ENCODE peak calls at places on chromosomes 1 and 21, in five cellular contexts. S is A549, U is K562, X is HepG2, D is GM12878. C is an unnamed sample.

GRCh38 chr1:151915066-151915686 is 5.9 kb upstream of the THEM4 start:
- DNase-seq in X (no peak), D (no peak), U (no peak), S (no peak), C (no peak)

GRCh38 chr21:39634507-39634906 is 21.8 kb downstream of the B3GALT5 start:
- DNase-seq in D (no peak), U (no peak), X (no peak), S (no peak), C (no peak)

GRCh38 chr1:54081306-54082270 is 28.2 kb downstream of the TCEANC2 start:
- DNase-seq in D (peak), U (peak), S (peak), X (peak), C (peak)

GRCh38 chr1:9135145-9135836 is 6.4 kb upstream of the GPR157 start:
- DNase-seq in X (no peak), D (peak), U (no peak), S (no peak), C (no peak)

GRCh38 chr1:223846668-223847007 is 891 bp upstream of the TP53BP2 start:
- DNase-seq in U (no peak), S (no peak), X (peak), D (no peak), C (peak)

GRCh38 chr1:19220991-19221390 is 10.9 kb upstream of the UBR4 start:
- DNase-seq in U (no peak), X (no peak), D (no peak), S (no peak), C (no peak)

GRCh38 chr1:210294991-210295773 is 33.5 kb upstream of the HHAT start:
- DNase-seq in S (no peak), D (no peak), U (no peak), X (no peak), C (peak)

GRCh38 chr1:30372792-30373433 is 350.5 kb downstream of the MATN1 start:
- DNase-seq in D (no peak), S (no peak), U (no peak), X (no peak), C (no peak)

GRCh38 chr1:67556297-67556900 is 126.2 kb upstream of the SERBP1 start:
- DNase-seq in X (no peak), S (no peak), D (no peak), U (no peak), C (no peak)

DNA sequence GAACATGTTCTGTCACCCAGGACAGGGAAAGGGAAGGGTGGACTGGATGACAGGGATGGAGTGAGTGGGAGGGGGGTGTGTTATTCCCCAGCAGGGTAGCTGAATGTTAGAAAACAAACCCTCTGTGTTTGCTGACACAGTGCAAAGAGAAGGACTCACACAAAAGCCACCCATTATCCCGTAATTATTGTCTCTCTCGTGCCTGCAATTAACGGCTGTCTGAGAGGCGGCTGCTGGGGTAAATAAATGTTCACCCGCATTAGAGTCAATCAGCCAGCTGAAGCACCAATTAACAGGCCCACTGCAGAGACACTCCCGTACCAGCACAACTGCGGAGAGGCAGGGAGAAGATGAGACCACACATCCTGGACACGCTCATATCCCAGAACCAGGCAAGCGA is 19.6 kb downstream of the PLEKHA6 start:
- DNase-seq in U (no peak), D (no peak), S (no peak), X (no peak), C (no peak)
- TF ChIP-seq JUNB in U (no peak), D (no peak), S (no peak), X (no peak), C (no peak)

DNA sequence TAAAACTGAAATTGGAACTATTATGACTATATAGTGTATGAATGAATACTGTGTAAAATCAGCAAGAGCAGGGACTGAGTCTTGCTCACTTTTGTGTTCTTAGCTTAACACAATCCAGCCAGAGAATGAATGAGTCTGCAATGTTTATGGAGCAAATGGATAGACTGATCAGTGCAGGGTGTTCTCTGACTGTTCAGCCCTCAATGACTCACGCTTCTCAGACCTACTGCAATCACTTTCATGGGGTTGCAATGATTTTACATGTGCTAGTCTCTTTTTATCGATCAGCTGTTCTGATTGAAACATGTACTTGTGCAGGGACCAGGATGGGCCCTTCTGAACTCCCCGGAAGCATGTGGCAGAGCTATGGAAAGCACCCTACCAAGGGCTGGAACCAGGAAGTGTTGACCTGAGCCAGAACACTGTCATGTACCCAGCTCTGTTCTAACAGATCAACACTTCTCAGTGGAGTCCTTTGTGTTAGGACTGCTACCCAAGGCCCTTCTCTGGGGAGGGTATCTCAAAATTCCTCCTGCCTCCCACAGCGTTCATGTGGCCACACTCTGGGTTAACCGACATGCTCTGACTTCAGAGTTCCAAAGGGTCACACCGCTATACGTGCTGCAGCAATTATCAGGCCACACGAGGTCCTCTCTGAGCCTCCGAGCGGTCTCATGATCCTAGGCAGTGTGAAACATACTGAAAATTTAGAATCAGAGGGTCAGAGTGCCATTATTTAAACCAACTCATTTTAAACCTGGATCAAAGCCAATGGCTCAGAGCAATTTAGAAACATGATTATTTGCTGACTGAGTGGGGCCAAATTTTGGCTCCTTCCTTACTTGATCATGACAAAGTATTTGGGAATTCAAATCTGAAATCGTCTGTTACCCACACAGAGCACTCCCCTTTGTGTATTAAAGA is 35.2 kb downstream of the GRIK1 start:
- DNase-seq in X (no peak), S (no peak), U (no peak), D (no peak), C (peak)
- TF ChIP-seq JUNB in X (no peak), S (no peak), U (no peak), D (no peak), C (no peak)

GRCh38 chr1:188127507-188127906 is 1298.8 kb downstream of the PLA2G4A start:
- DNase-seq in S (no peak), X (no peak), U (no peak), D (no peak), C (no peak)

GRCh38 chr1:188117436-188117835 is 1288.7 kb downstream of the PLA2G4A start:
- DNase-seq in S (no peak), X (no peak), U (no peak), D (no peak), C (no peak)

GRCh38 chr1:188122646-188123045 is 1293.9 kb downstream of the PLA2G4A start:
- DNase-seq in X (no peak), U (no peak), D (no peak), S (no peak), C (no peak)
- TF ChIP-seq JUNB in X (no peak), U (no peak), D (no peak), S (no peak), C (no peak)

DNA sequence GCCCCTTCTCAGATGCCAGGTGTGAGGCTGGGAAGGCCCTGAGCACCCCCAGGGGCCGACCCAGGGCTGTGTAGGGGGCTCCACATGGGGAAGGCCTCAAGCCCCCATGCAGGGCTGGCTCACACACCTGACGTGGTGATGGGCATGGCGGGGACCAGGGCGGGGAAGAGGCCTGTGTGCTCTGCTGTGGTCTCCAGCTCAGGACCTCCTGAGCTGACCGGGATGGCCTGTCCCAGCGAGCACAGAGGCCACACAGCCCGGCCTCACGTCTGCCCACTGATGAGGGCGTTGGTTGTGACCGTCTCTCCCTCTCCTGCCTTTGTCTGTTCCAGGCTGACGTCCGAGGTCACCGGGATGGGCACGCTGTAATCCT is 40.2 kb upstream of the COL6A1 start:
- DNase-seq in X (no peak), D (no peak), S (no peak), U (no peak), C (no peak)
- TF ChIP-seq JUNB in X (no peak), D (no peak), S (no peak), U (no peak), C (no peak)

GRCh38 chr1:162230517-162230916 is 146.1 kb downstream of the SPATA46 start:
- DNase-seq in S (no peak), U (no peak), X (no peak), D (no peak), C (no peak)

GRCh38 chr1:162232034-162232433 is 144.6 kb downstream of the SPATA46 start:
- DNase-seq in U (no peak), D (no peak), X (peak), S (no peak), C (no peak)

GRCh38 chr1:162228586-162228985 is 148.1 kb downstream of the SPATA46 start:
- DNase-seq in U (no peak), S (no peak), D (no peak), X (peak), C (no peak)

GRCh38 chr1:162229534-162229933 is 147.1 kb downstream of the SPATA46 start:
- DNase-seq in S (no peak), D (peak), U (no peak), X (no peak), C (no peak)

DNA sequence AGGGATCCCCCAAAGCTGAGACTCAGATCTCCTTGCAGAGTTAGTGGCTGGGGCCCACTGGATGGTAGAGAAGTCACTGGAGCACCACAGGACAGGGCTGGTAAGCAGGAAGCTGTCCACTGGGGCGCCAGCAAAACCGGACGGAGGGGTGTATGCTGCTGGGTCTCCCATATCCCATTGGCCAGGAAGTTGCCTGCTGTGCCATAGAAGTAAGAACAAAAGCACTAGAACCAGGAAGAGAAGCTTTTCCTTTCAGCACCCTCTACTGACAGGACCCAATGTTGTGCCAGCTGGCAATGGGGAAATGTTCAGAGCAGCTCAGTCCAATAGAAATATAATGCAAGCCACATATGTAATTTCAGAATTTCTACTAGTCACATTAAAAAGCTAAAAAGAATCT is 146.6 kb downstream of the SPATA46 start:
- DNase-seq in S (no peak), D (no peak), X (no peak), U (no peak), C (peak)
- TF ChIP-seq JUNB in S (no peak), D (no peak), X (no peak), U (no peak), C (no peak)

GRCh38 chr1:153655333-153655732 is 3.2 kb upstream of the SNAPIN start:
- DNase-seq in D (no peak), S (no peak), X (peak), U (no peak), C (no peak)
- TF ChIP-seq JUNB in D (no peak), S (no peak), X (no peak), U (no peak), C (no peak)

GRCh38 chr1:193079187-193079586 is 19.8 kb downstream of the RO60 start:
- DNase-seq in D (no peak), S (no peak), U (no peak), X (no peak), C (no peak)
- TF ChIP-seq JUNB in D (no peak), S (no peak), U (no peak), X (no peak), C (no peak)